ENCODE peak calls at places on chromosomes 1 and 21, in seven cellular contexts. B is progenitor cell of endocrine pancreas; Z is fibroblast of mammary gland; Y is stimulated activated CD8-positive, alpha-beta memory T cell treated with anti-CD3 and anti-CD28 coated beads, Interleukin-15, amount 100 ng/mL, for 1 hour; A is mesothelial cell of epicardium; G is NCI-H1436; D is ureter. V is an unnamed sample.

GRCh38 chr1:244678687-244679086 is 25.8 kb downstream of the DESI2 start:
- DNase-seq in Y (no peak), Z (no peak), G (no peak), A (no peak), B (no peak), D (no peak), V (no peak)

GRCh38 chr1:246724725-246725095 is 501 bp downstream of the SCCPDH start:
- DNase-seq in Z (peak; percentile 37), G (peak; percentile 34), A (no peak), B (no peak), D (no peak), Y (no peak), V (no peak)

GRCh38 chr1:89918127-89918793 is 76.7 kb upstream of the ZNF326 start:
- DNase-seq in Z (peak; percentile 70), D (no peak), Y (no peak), G (no peak), A (no peak), B (no peak), V (no peak)

GRCh38 chr1:25524568-25525359 is 18.6 kb upstream of the LDLRAP1 start:
- DNase-seq in B (no peak), Z (peak; percentile 12), Y (no peak), D (no peak), A (no peak), G (no peak), V (no peak)

GRCh38 chr1:93820554-93821411 is 58.2 kb downstream of the DNTTIP2 start:
- DNase-seq in A (no peak), Z (no peak), G (no peak), Y (no peak), D (no peak), B (no peak), V (no peak)

GRCh38 chr1:67853704-67854103 is 20.4 kb upstream of the GNG12 start:
- DNase-seq in Z (peak; percentile 88), A (peak; percentile 27), D (peak; percentile 47), Y (no peak), G (peak; percentile 76), B (peak; percentile 47), V (no peak)

GRCh38 chr21:14630556-14631069 is 84.5 kb upstream of the SAMSN1 start:
- DNase-seq in D (no peak), Y (no peak), B (no peak), G (no peak), Z (no peak), A (no peak), V (no peak)

GRCh38 chr1:53350853-53351767 is 23.2 kb upstream of the LRP8 start:
- DNase-seq in A (peak; percentile 2), B (no peak), G (no peak), D (peak; percentile 19), Y (no peak), Z (no peak), V (no peak)

GRCh38 chr1:10631121-10631810 is 156.5 kb downstream of the PEX14 start:
- DNase-seq in Z (no peak), G (no peak), Y (no peak), D (no peak), B (no peak), A (no peak), V (no peak)

GRCh38 chr1:173857363-173857917 is 10.3 kb downstream of the GAS5 start:
- DNase-seq in Y (no peak), G (no peak), A (no peak), D (no peak), B (no peak), Z (no peak), V (no peak)

GRCh38 chr1:66752000-66752592 is at the start of gene DYNLT5:
- DNase-seq in A (no peak), Z (peak; percentile 67), D (peak; percentile 46), B (peak; percentile 34), G (no peak), Y (no peak), V (no peak)

GRCh38 chr1:225772323-225772768 is 5.3 kb upstream of the SRP9 start:
- DNase-seq in Z (peak; percentile 88), A (peak; percentile 76), D (peak; percentile 93), Y (no peak), G (peak; percentile 87), B (peak; percentile 81), V (no peak)

GRCh38 chr1:66282343-66282852 is 251.6 kb upstream of the SGIP1 start:
- DNase-seq in A (no peak), D (no peak), B (no peak), G (no peak), Z (peak; percentile 88), Y (peak; percentile 30), V (no peak)

GRCh38 chr1:15255582-15256149 is 8.6 kb downstream of the FHAD1 start:
- DNase-seq in G (no peak), B (no peak), D (no peak), Y (no peak), Z (no peak), A (no peak), V (no peak)

GRCh38 chr1:29453502-29454240 is 217.3 kb downstream of the PTPRU start:
- DNase-seq in Y (no peak), Z (peak; percentile 53), D (no peak), G (peak; percentile 87), A (no peak), B (no peak), V (no peak)

GRCh38 chr1:110474444-110474843 is 23.5 kb downstream of the PROK1 start:
- DNase-seq in A (no peak), D (no peak), Y (no peak), Z (no peak), G (no peak), B (no peak), V (no peak)

GRCh38 chr21:40846566-40847411 is at the start of gene DSCAM:
- DNase-seq in D (no peak), B (peak; percentile 34), Z (no peak), A (no peak), Y (no peak), G (peak; percentile 25), V (no peak)

GRCh38 chr1:17629460-17629859 is 90.0 kb downstream of the ARHGEF10L start:
- DNase-seq in Y (no peak), Z (no peak), B (no peak), A (no peak), D (no peak), G (no peak), V (no peak)

GRCh38 chr1:243667133-243667532 is 182.9 kb downstream of the AKT3 start:
- DNase-seq in D (no peak), B (no peak), Y (no peak), A (no peak), Z (no peak), G (no peak), V (no peak)

GRCh38 chr1:161196111-161196510 is 2.7 kb downstream of the ADAMTS4 start:
- DNase-seq in A (no peak), Z (no peak), G (no peak), D (no peak), Y (no peak), B (no peak), V (no peak)

GRCh38 chr1:51690285-51690961 is 73.5 kb downstream of the OSBPL9 start:
- DNase-seq in D (no peak), G (peak; percentile 2), A (no peak), Y (no peak), B (no peak), Z (peak; percentile 96), V (no peak)

GRCh38 chr1:32013386-32014198 is at the start of gene KHDRBS1:
- DNase-seq in Z (peak; percentile 97), B (peak; percentile 98), Y (peak; percentile 95), G (peak; percentile 99), A (peak; percentile 99), D (peak; percentile 99), V (peak; percentile 97)

GRCh38 chr1:13930151-13930550 is 230.2 kb downstream of the PRDM2 start:
- DNase-seq in B (no peak), Z (no peak), G (no peak), Y (no peak), A (no peak), D (no peak), V (no peak)

GRCh38 chr21:27586326-27586725 is 619.4 kb upstream of the ADAMTS5 start:
- DNase-seq in D (no peak), G (no peak), Z (no peak), B (no peak), A (no peak), Y (no peak), V (no peak)

GRCh38 chr1:29416825-29417557 is 180.7 kb downstream of the PTPRU start:
- DNase-seq in D (no peak), Z (peak; percentile 88), A (no peak), B (no peak), G (no peak), Y (no peak), V (no peak)

GRCh38 chr1:202615501-202616354 is 94.5 kb downstream of the SYT2 start:
- DNase-seq in Z (no peak), D (no peak), A (no peak), Y (no peak), B (no peak), G (no peak), V (no peak)

GRCh38 chr1:22280526-22280925 is 137.6 kb upstream of the WNT4 start:
- DNase-seq in Y (no peak), A (no peak), Z (no peak), G (no peak), B (no peak), D (no peak), V (no peak)

GRCh38 chr1:37606481-37607263 is 10.9 kb upstream of the GNL2 start:
- DNase-seq in Y (no peak), B (no peak), Z (peak; percentile 42), G (no peak), A (no peak), D (no peak), V (peak; percentile 89)

GRCh38 chr1:243890576-243890975 is 40.5 kb upstream of the AKT3 start:
- DNase-seq in B (no peak), D (no peak), G (no peak), Y (no peak), A (no peak), Z (peak; percentile 94), V (no peak)

GRCh38 chr21:29730281-29730680 is 209.5 kb downstream of the GRIK1 start:
- DNase-seq in G (no peak), A (no peak), Y (no peak), Z (no peak), D (no peak), B (no peak), V (no peak)

GRCh38 chr1:181089777-181090505 is 1.4 kb downstream of the IER5 start:
- DNase-seq in D (peak; percentile 81), Z (no peak), G (no peak), B (peak; percentile 33), A (peak; percentile 34), Y (peak; percentile 62), V (no peak)

GRCh38 chr1:89530690-89531089 is 6.1 kb downstream of the LRRC8B start:
- DNase-seq in B (no peak), G (no peak), Y (no peak), A (no peak), D (no peak), Z (no peak), V (no peak)

V was measured in vagina.